ENCODE peak calls at places on chromosomes 11 and 22, in six cellular contexts. G is colonic mucosa, O is psoas muscle, I is left ventricle myocardium inferior, T is IMR-90, E is cardiac muscle cell. X is an unnamed sample.

GRCh38 chr22:37809672-37810333 is 2.1 kb downstream of the GCAT start:
- DNase-seq in G (no peak), T (no peak), O (no peak), I (no peak), E (no peak), X (no peak)

GRCh38 chr11:96316869-96317268 is 26.1 kb downstream of the MAML2 start:
- DNase-seq in G (no peak), I (no peak), T (no peak), E (no peak), O (no peak), X (no peak)

GRCh38 chr11:65709661-65710060 is 2.4 kb upstream of the KAT5 start:
- DNase-seq in G (no peak), O (no peak), T (no peak), I (no peak), E (no peak), X (peak)

GRCh38 chr11:108715239-108715638 is 50.4 kb downstream of the DDX10 start:
- DNase-seq in G (no peak), T (no peak), E (no peak), I (no peak), O (no peak), X (no peak)

GRCh38 chr11:46475041-46475925 is 83.7 kb upstream of the CHRM4 start:
- DNase-seq in O (no peak), I (no peak), T (no peak), E (no peak), G (no peak), X (no peak)

GRCh38 chr11:95067042-95067827 is 516 bp downstream of the SRSF8 start:
- DNase-seq in G (peak), T (peak), E (peak), I (peak), O (peak), X (peak)

GRCh38 chr22:35064664-35065063 is 1.3 kb upstream of the ISX start:
- DNase-seq in O (no peak), T (no peak), G (peak), I (no peak), E (no peak), X (no peak)

GRCh38 chr11:47507016-47507631 is 45.8 kb downstream of the CELF1 start:
- DNase-seq in E (no peak), O (no peak), I (no peak), T (no peak), G (no peak), X (no peak)

GRCh38 chr11:102592634-102593581 is 32.2 kb downstream of the MMP20 start:
- DNase-seq in O (no peak), T (peak), E (peak), G (no peak), I (no peak), X (peak)

GRCh38 chr11:12088047-12088481 is 22.3 kb upstream of the MICAL2 start:
- DNase-seq in I (peak), G (peak), E (peak), O (peak), T (peak), X (peak)

GRCh38 chr11:65355013-65355775 is 643 bp downstream of the TIGD3 start:
- DNase-seq in G (peak), I (peak), E (peak), O (peak), T (no peak), X (no peak)

GRCh38 chr11:118442903-118443589 is 6.8 kb downstream of the KMT2A start:
- DNase-seq in I (no peak), O (no peak), T (no peak), E (no peak), G (no peak), X (no peak)

GRCh38 chr11:118929496-118930151 is 3.9 kb upstream of the BCL9L start:
- DNase-seq in T (peak), G (peak), I (peak), E (peak), O (peak), X (peak)

GRCh38 chr22:28188480-28188879 is 269.4 kb upstream of the PITPNB start:
- DNase-seq in O (no peak), T (no peak), I (no peak), G (no peak), E (no peak), X (no peak)

GRCh38 chr22:28819253-28820096 is 19.1 kb upstream of the XBP1 start:
- DNase-seq in O (no peak), G (peak), E (no peak), T (no peak), I (no peak), X (no peak)

GRCh38 chr22:44711236-44711560 is 9.2 kb downstream of the PRR5 start:
- DNase-seq in G (no peak), E (no peak), I (no peak), T (no peak), O (no peak), X (no peak)

GRCh38 chr11:28139848-28140415 is 31.7 kb downstream of the METTL15 start:
- DNase-seq in E (no peak), I (no peak), G (no peak), O (no peak), T (no peak), X (no peak)

GRCh38 chr11:117827521-117828511 is 3.3 kb upstream of the FXYD2 start:
- DNase-seq in I (no peak), G (peak), E (no peak), O (no peak), T (no peak), X (no peak)

GRCh38 chr22:43424201-43424600 is 12.4 kb downstream of the MPPED1 start:
- DNase-seq in T (no peak), G (no peak), O (peak), E (no peak), I (no peak), X (no peak)

GRCh38 chr11:113570906-113571305 is 95.7 kb upstream of the DRD2 start:
- DNase-seq in E (no peak), O (no peak), G (no peak), T (no peak), I (no peak), X (no peak)

GRCh38 chr11:60987577-60988277 is 16.2 kb downstream of the CD6 start:
- DNase-seq in O (no peak), T (no peak), I (no peak), E (no peak), G (no peak), X (no peak)

GRCh38 chr22:41799486-41800347 is 762 bp upstream of the CCDC134 start:
- DNase-seq in G (peak), O (peak), I (peak), T (no peak), E (peak), X (peak)

GRCh38 chr22:35835998-35836691 is 118.5 kb downstream of the APOL5 start:
- DNase-seq in E (peak), O (no peak), G (peak), I (peak), T (peak), X (peak)

GRCh38 chr11:104256525-104256924 is 92.6 kb upstream of the PDGFD start:
- DNase-seq in O (no peak), T (peak), G (no peak), E (peak), I (no peak), X (peak)

GRCh38 chr22:37121887-37122591 is 12.5 kb upstream of the TMPRSS6 start:
- DNase-seq in G (peak), T (peak), E (no peak), I (no peak), O (no peak), X (peak)

DNA sequence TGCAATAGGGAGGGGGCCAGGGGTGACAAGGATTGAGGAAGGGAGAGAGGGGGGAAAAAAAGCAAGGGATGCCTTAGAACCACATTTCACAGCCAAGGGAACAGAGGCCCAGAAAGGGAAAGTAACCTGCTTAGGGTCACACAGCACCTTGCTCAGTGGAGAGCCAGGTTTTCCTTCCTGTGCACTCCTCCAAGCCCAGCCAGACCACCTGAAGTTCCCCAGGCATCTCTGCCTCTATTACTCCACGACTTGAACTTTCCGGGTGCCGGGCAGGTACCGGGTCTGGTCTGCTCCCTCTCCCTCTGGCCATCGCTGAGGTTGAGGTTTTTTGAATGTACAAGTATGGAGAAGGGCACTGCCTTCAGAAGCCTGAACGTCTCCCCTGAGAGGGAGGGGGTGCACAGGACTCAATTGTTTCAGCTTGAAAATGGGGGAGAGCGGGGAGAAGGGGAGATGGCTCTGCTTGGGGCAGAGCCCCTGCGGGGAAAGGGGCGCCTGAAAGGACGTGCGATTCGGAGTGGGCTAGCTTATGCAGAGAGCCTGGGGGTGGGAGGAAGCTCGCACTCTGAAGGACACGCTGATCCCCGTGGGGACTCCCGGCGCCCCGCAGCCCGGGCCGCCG is 516 bp upstream of the SERPINH1 start:
- DNase-seq in I (no peak), T (no peak), G (no peak), O (no peak), E (no peak), X (no peak)
- TF ChIP-seq CTCF in I (no peak), T (no peak), G (no peak), O (no peak), E (no peak), X (no peak)

DNA sequence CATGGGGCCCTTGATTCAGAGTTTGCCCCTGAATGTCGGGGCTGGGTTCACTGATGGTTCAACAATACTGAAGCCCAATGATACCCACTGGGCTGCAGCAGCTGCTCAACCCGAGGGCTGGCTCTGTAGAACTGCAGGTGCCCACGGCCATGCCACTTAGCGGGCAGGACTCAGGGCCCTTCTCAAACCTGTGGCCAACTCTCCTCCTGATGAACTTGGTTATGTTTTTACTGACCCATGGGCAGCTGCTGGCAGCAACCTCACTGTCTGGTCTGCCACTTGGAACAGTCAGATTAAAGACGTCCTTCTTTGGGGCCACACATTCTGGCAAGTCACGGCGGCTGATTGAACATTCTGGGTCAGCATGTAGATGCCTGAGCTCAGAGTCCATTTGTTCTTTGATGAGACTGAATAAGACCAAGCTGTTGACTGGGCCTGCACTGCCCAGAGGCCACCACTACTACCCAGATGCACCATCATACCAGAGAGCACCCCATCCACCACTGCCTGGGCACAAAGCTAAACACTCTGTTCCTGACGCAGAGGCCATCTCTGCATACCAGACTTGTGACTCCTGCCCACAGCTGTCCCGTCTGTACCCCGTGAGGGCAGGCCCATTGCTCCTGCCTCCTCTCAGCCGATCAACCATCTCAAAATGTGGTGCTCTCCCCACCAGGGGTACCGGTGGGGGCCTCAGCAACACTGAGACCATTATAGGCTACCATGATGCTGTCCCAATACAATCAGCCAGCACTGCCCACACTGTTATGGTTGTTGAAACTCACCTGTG is 67.8 kb downstream of the SHANK2 start:
- DNase-seq in O (no peak), E (no peak), T (no peak), I (no peak), G (no peak), X (no peak)
- H3K4me3 ChIP-seq in O (no peak), E (no peak), T (no peak), I (no peak), G (no peak), X (no peak)

GRCh38 chr22:31871475-31871874 is 72.9 kb upstream of the YWHAH start:
- DNase-seq in O (no peak), G (no peak), I (no peak), E (no peak), T (no peak), X (no peak)

GRCh38 chr22:31870890-31871289 is 73.4 kb upstream of the YWHAH start:
- DNase-seq in E (no peak), I (no peak), O (no peak), T (peak), G (no peak), X (peak)

GRCh38 chr22:31874821-31875220 is 69.5 kb upstream of the YWHAH start:
- DNase-seq in E (no peak), O (no peak), I (no peak), G (no peak), T (no peak), X (no peak)

GRCh38 chr22:31876156-31877035 is 67.9 kb upstream of the YWHAH start:
- DNase-seq in I (no peak), O (no peak), T (no peak), E (no peak), G (no peak), X (no peak)

GRCh38 chr22:31872209-31872608 is 72.1 kb upstream of the YWHAH start:
- DNase-seq in I (no peak), E (no peak), T (no peak), O (no peak), G (no peak), X (peak)
- TF ChIP-seq CTCF in I (peak), E (peak), T (no peak), O (peak), G (no peak), X (peak)

DNA sequence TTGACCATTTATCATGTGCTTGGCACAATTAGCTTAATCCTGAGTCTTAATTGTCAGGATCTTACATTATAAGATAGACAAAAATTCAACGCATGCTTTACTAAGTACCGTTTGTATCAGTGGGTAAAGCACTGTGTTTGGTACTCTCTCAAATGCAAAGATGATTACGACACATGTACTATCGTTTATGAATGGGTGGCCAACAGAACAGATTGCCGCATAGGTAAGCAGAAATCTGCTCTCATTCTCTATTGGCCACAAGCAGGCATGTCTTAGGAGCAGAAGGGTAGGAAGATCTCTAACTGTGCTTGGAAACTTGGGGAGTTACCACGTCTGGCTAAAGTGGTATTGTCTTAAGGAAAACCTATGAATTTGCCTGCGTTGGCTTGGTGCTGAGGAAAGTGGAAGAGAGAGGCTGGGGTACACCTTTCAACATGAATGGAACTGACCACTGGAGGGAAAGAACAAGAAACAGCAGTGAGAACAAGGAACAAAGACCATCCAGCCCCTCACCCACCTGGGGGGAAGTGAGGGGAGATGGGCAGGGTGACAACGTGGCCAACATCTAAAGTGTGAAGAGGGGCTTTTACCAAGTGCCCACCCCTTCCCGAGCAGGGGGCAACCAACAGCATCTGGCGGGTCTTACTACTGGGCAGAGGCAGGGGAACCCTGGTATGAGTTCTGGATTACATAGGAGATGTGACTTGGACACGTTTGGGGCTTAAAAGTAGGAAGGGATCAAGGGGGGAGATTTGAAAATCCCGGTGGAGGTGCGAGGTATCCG is 1.0 kb upstream of the TUBA8 start:
- DNase-seq in O (no peak), I (no peak), G (no peak), T (no peak), E (no peak), X (no peak)
- H3K4me3 ChIP-seq in O (peak), I (peak), G (peak), T (no peak), E (no peak), X (no peak)

GRCh38 chr22:46758867-46759290 is 3.6 kb upstream of the TBC1D22A start:
- DNase-seq in I (no peak), O (no peak), T (peak), E (peak), G (peak), X (peak)
- TF ChIP-seq CTCF in I (peak), O (peak), T (peak), E (peak), G (peak), X (peak)

GRCh38 chr11:111540114-111540920 is at the start of gene LAYN:
- DNase-seq in G (peak), I (peak), E (peak), O (peak), T (peak), X (peak)
- H3K4me3 ChIP-seq in G (peak), I (peak), E (peak), O (peak), T (peak), X (peak)

GRCh38 chr11:10076458-10077141 is 217.4 kb downstream of the SBF2 start:
- DNase-seq in E (peak), O (peak), G (peak), T (peak), I (peak), X (peak)
- TF ChIP-seq CTCF in E (peak), O (peak), G (peak), T (peak), I (peak), X (peak)

DNA sequence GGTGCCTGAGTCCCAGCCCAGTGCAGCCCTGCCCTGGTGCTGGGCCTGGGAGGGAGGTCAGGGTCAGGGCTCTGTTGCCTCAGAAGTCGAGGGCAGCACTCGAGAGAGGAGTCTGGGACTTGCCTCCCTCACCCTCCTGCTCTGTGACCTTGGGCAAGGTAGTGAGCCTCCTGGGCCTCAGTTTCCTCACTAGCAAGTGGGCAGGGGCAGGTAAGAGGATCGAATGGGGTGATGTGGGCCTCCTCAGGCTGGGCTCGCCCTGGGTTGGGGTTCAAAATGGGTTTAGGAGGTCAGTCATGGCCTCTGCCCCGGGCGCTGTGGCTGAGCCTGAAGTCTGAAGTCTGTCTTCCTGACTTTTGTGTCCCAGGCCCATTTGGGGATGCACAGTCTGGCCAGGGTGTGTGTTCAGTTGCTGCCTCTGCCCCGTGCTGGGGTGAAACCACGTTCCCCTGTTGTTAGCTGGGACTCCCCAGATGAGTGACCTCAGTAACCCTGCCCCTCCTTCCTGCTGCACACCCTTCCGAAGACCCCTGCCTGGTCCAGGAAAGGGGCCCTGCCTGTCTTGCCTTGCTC is 40.9 kb upstream of the CELSR1 start:
- DNase-seq in G (no peak), O (peak), E (no peak), I (peak), T (no peak), X (no peak)
- H3K4me3 ChIP-seq in G (peak), O (peak), E (peak), I (peak), T (peak), X (peak)

GRCh38 chr11:131447268-131447667 is 76.9 kb downstream of the NTM start:
- DNase-seq in G (no peak), T (no peak), E (no peak), O (no peak), I (no peak), X (no peak)
- TF ChIP-seq CTCF in G (no peak), T (no peak), E (no peak), O (no peak), I (no peak), X (no peak)

X was measured in fibroblast of pulmonary artery.